ENCODE peak calls at places on chromosomes 6 and 20, in nine cellular contexts. K is stomach, E is fibroblast of mammary gland, C is BE2C, S is B cell, N is ovary, I is A549, Q is tibial nerve, Y is cardiac fibroblast. R is an unnamed sample.

GRCh38 chr6:41784581-41785171 is 2.8 kb upstream of the TOMM6 start:
- DNase-seq in S (no peak), E (no peak), I (no peak), C (no peak), N (no peak), Y (no peak), Q (no peak), K (peak; percentile 69), R (no peak)

GRCh38 chr6:105573556-105573955 is 170.7 kb upstream of the PREP start:
- DNase-seq in I (no peak), Y (no peak), K (no peak), Q (no peak), N (no peak), S (no peak), E (peak; percentile 43), C (no peak), R (no peak)

GRCh38 chr6:26538936-26539615 is 910 bp downstream of the HMGN4 start:
- DNase-seq in I (no peak), C (no peak), Q (no peak), E (no peak), S (no peak), N (no peak), Y (no peak), K (no peak), R (no peak)

GRCh38 chr20:14583413-14583812 is 246.0 kb upstream of the FLRT3 start:
- DNase-seq in S (no peak), K (no peak), Q (no peak), C (peak; percentile 11), N (no peak), Y (no peak), E (peak; percentile 35), I (peak; percentile 13), R (no peak)

GRCh38 chr6:116265081-116265829 is 11.4 kb upstream of the TSPYL4 start:
- DNase-seq in I (no peak), Q (no peak), N (no peak), S (no peak), E (peak; percentile 41), K (peak; percentile 64), C (peak; percentile 41), Y (peak; percentile 36), R (no peak)

GRCh38 chr6:56168601-56169000 is 78.8 kb downstream of the COL21A1 start:
- DNase-seq in Q (no peak), K (no peak), E (peak; percentile 35), Y (no peak), N (no peak), S (no peak), C (no peak), I (no peak), R (no peak)

GRCh38 chr6:145031962-145032361 is 703.4 kb downstream of the EPM2A start:
- DNase-seq in S (no peak), K (no peak), E (no peak), I (no peak), Q (no peak), N (no peak), Y (no peak), C (no peak), R (no peak)

GRCh38 chr6:4568138-4568537 is 208.1 kb upstream of the CDYL start:
- DNase-seq in C (no peak), S (no peak), E (no peak), K (no peak), Q (no peak), I (no peak), Y (no peak), N (no peak), R (no peak)

GRCh38 chr20:327946-328563 is 2.7 kb downstream of the SOX12 start:
- DNase-seq in K (no peak), E (peak; percentile 35), N (peak; percentile 46), Y (peak; percentile 21), S (no peak), I (no peak), Q (no peak), C (no peak), R (no peak)

GRCh38 chr6:40999498-41000070 is 39.4 kb downstream of the UNC5CL start:
- DNase-seq in C (peak; percentile 53), S (no peak), N (peak; percentile 84), E (peak; percentile 74), I (peak; percentile 53), Y (peak; percentile 78), K (peak; percentile 69), Q (peak; percentile 19), R (no peak)

GRCh38 chr20:48945840-48946514 is 24.5 kb downstream of the ARFGEF2 start:
- DNase-seq in E (peak; percentile 25), I (no peak), N (no peak), C (no peak), Q (no peak), K (peak; percentile 88), S (no peak), Y (peak; percentile 17), R (no peak)

GRCh38 chr6:134911532-134911931 is 38.4 kb downstream of the ALDH8A1 start:
- DNase-seq in C (no peak), I (no peak), Q (no peak), N (no peak), E (peak; percentile 94), S (no peak), Y (peak; percentile 49), K (no peak), R (no peak)

GRCh38 chr6:82178084-82178758 is 69.3 kb downstream of the IBTK start:
- DNase-seq in S (no peak), K (no peak), Y (peak; percentile 65), N (no peak), C (no peak), I (no peak), E (peak; percentile 70), Q (no peak), R (no peak)

GRCh38 chr20:4512891-4513550 is 208.7 kb upstream of the PRND start:
- DNase-seq in K (no peak), E (peak; percentile 95), S (no peak), Q (no peak), I (peak; percentile 74), N (no peak), C (no peak), Y (peak; percentile 84), R (no peak)

GRCh38 chr6:149137594-149137993 is 179.9 kb upstream of the TAB2 start:
- DNase-seq in I (no peak), Y (peak; percentile 51), N (no peak), C (no peak), K (no peak), S (no peak), E (peak; percentile 53), Q (no peak), R (no peak)

DNA sequence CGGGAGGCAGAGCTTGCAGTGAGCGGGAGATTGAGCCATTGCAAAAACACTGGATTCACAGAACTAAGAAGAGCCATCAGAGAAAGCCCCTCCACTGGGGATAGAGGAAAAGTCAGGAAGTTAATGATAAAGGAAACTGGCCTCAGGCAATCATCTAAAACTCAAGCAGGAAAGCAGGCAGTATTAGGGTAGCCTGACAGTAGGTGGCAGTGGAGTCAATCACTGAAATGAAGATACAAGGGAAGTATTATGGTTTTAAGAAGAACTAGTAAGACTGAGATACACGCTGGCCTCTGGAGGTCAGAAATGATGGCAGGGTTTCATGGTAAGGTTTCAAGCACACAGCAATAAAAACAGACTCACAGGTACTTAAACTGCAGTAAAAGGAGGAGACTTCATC is 578.3 kb downstream of the HACE1 start:
- DNase-seq in S (no peak), K (no peak), Y (no peak), I (no peak), E (no peak), C (no peak), N (no peak), Q (no peak), R (no peak)
- TF ChIP-seq CTCF in S (no peak), K (no peak), Y (no peak), I (no peak), E (no peak), C (peak; percentile 55), N (no peak), Q (no peak), R (peak; percentile 2)

GRCh38 chr6:170444056-170444505 is 109.0 kb downstream of the PSMB1 start:
- DNase-seq in Q (no peak), C (no peak), S (no peak), Y (no peak), I (no peak), E (no peak), N (no peak), K (no peak), R (no peak)

GRCh38 chr6:170441316-170441715 is 111.8 kb downstream of the PSMB1 start:
- DNase-seq in Y (peak; percentile 18), Q (no peak), N (no peak), I (no peak), C (no peak), S (no peak), K (no peak), E (peak; percentile 66), R (no peak)

GRCh38 chr6:170442596-170442995 is 110.5 kb downstream of the PSMB1 start:
- DNase-seq in S (no peak), N (no peak), Q (no peak), C (no peak), Y (no peak), K (no peak), E (no peak), I (no peak), R (no peak)

GRCh38 chr6:170444811-170445211 is 108.3 kb downstream of the PSMB1 start:
- DNase-seq in I (no peak), C (no peak), K (no peak), S (no peak), Q (no peak), N (no peak), Y (no peak), E (no peak), R (no peak)

GRCh38 chr6:170443151-170443662 is 109.9 kb downstream of the PSMB1 start:
- DNase-seq in E (no peak), Q (no peak), Y (no peak), S (no peak), I (no peak), N (no peak), C (no peak), K (peak; percentile 18), R (no peak)
- TF ChIP-seq CTCF in E (no peak), Q (no peak), Y (peak; percentile 10), S (no peak), I (no peak), N (no peak), C (peak; percentile 32), K (no peak), R (no peak)

GRCh38 chr6:96391776-96392175 is 129.8 kb upstream of the UFL1 start:
- DNase-seq in C (peak; percentile 33), K (peak; percentile 44), Y (peak; percentile 0), I (no peak), N (peak; percentile 36), S (no peak), Q (no peak), E (no peak), R (no peak)

DNA sequence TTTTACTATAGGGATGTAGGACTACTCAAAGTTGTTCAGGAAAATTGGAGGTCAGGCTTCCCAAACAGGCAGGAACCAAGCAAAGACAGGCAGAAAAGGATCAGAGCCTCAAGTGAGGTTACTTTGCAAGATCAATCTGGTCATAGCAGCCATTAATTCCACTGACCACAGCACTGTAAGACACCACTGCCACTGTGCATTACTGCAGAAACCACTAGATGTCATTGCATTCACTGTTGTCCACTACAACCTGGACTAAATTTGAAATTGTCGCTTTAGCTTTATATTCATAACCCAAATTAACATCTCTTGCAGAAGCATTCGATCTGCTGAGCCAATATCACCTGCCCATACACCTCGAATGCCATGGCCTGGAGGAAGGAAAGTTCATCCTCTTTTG is 126.9 kb upstream of the UFL1 start:
- DNase-seq in Q (no peak), C (no peak), K (no peak), E (no peak), S (no peak), Y (no peak), I (no peak), N (no peak), R (no peak)
- TF ChIP-seq CTCF in Q (no peak), C (peak; percentile 26), K (no peak), E (no peak), S (no peak), Y (no peak), I (no peak), N (no peak), R (peak; percentile 27)

GRCh38 chr20:57332105-57333089 is 2.8 kb downstream of the SPO11 start:
- DNase-seq in N (no peak), S (no peak), E (no peak), Q (no peak), I (no peak), Y (no peak), K (no peak), C (no peak), R (no peak)
- TF ChIP-seq CTCF in N (no peak), S (no peak), E (no peak), Q (no peak), I (peak; percentile 35), Y (no peak), K (peak; percentile 9), C (peak; percentile 31), R (peak; percentile 47)

R was measured in D721Med.